ENCODE peak calls at places on chromosomes 12 and 14, in eight cellular contexts. L, O, D, A, C, U, K and M are unnamed samples.
A peak's percentile ranks its signal among the peaks of the same experiment; 100 is the strongest.

GRCh38 chr12:68119250-68119649 is 40.3 kb downstream of the IFNG start:
- DNase-seq in L (no peak), O (no peak), D (no peak), A (no peak), C (no peak), U (no peak), K (no peak), M (no peak)

GRCh38 chr12:101941306-101942000 is 64.1 kb downstream of the DRAM1 start:
- DNase-seq in L (no peak), O (no peak), D (no peak), A (no peak), C (no peak), U (no peak), K (no peak), M (no peak)

GRCh38 chr14:75522224-75522764 is at the start of gene BATF:
- DNase-seq in L (no peak), O (peak; percentile 12), D (no peak), A (no peak), C (no peak), U (peak; percentile 56), K (no peak), M (no peak)

GRCh38 chr12:120368789-120369475 is at the start of gene MSI1:
- DNase-seq in L (no peak), O (no peak), D (no peak), A (no peak), C (no peak), U (no peak), K (no peak), M (no peak)

GRCh38 chr12:52910248-52910883 is 5.5 kb upstream of the KRT8 start:
- DNase-seq in L (no peak), O (no peak), D (no peak), A (no peak), C (no peak), U (no peak), K (peak; percentile 18), M (no peak)

GRCh38 chr14:95134304-95134933 is 22.9 kb downstream of the DICER1 start:
- DNase-seq in L (no peak), O (peak; percentile 21), D (peak; percentile 76), A (no peak), C (no peak), U (no peak), K (no peak), M (no peak)

GRCh38 chr14:75430106-75430505 is 2.3 kb downstream of the JDP2 start:
- DNase-seq in L (no peak), O (no peak), D (peak; percentile 59), A (no peak), C (peak; percentile 41), U (no peak), K (no peak), M (peak; percentile 71)

GRCh38 chr14:91387135-91387849 is 30.3 kb downstream of the CCDC88C start:
- DNase-seq in L (no peak), O (peak; percentile 48), D (peak; percentile 40), A (peak; percentile 27), C (no peak), U (no peak), K (no peak), M (no peak)

GRCh38 chr12:1915082-1915968 is 3.1 kb downstream of the CACNA2D4 start:
- DNase-seq in L (no peak), O (no peak), D (no peak), A (no peak), C (peak; percentile 15), U (no peak), K (peak; percentile 39), M (no peak)

GRCh38 chr12:45939759-45940158 is 50.6 kb downstream of the SCAF11 start:
- DNase-seq in L (no peak), O (peak; percentile 19), D (no peak), A (no peak), C (no peak), U (no peak), K (no peak), M (no peak)

GRCh38 chr12:104172564-104172935 is 34.5 kb upstream of the NFYB start:
- DNase-seq in L (no peak), O (no peak), D (no peak), A (no peak), C (no peak), U (no peak), K (no peak), M (no peak)

GRCh38 chr12:128531153-128531552 is 264.2 kb downstream of the TMEM132C start:
- DNase-seq in L (no peak), O (no peak), D (no peak), A (no peak), C (no peak), U (no peak), K (no peak), M (no peak)

GRCh38 chr14:73630009-73630780 is 14.6 kb upstream of the DNAL1 start:
- DNase-seq in L (no peak), O (no peak), D (no peak), A (no peak), C (no peak), U (no peak), K (peak; percentile 42), M (no peak)

GRCh38 chr14:73637830-73638229 is 7.0 kb upstream of the DNAL1 start:
- DNase-seq in L (no peak), O (no peak), D (no peak), A (no peak), C (no peak), U (no peak), K (no peak), M (no peak)

GRCh38 chr14:73633115-73633514 is 11.7 kb upstream of the DNAL1 start:
- DNase-seq in L (no peak), O (no peak), D (no peak), A (no peak), C (no peak), U (no peak), K (no peak), M (no peak)

GRCh38 chr14:73633517-73634332 is 11.1 kb upstream of the DNAL1 start:
- DNase-seq in L (no peak), O (peak; percentile 50), D (peak; percentile 69), A (peak; percentile 44), C (peak; percentile 77), U (peak; percentile 47), K (peak; percentile 43), M (peak; percentile 51)

GRCh38 chr14:73634333-73634833 is 10.4 kb upstream of the DNAL1 start:
- DNase-seq in L (no peak), O (peak; percentile 6), D (no peak), A (no peak), C (peak; percentile 76), U (no peak), K (no peak), M (no peak)
- TF ChIP-seq CTCF in L (no peak), O (peak; percentile 54), D (peak; percentile 13), A (peak; percentile 60), C (no peak), U (no peak), K (no peak), M (no peak)

DNA sequence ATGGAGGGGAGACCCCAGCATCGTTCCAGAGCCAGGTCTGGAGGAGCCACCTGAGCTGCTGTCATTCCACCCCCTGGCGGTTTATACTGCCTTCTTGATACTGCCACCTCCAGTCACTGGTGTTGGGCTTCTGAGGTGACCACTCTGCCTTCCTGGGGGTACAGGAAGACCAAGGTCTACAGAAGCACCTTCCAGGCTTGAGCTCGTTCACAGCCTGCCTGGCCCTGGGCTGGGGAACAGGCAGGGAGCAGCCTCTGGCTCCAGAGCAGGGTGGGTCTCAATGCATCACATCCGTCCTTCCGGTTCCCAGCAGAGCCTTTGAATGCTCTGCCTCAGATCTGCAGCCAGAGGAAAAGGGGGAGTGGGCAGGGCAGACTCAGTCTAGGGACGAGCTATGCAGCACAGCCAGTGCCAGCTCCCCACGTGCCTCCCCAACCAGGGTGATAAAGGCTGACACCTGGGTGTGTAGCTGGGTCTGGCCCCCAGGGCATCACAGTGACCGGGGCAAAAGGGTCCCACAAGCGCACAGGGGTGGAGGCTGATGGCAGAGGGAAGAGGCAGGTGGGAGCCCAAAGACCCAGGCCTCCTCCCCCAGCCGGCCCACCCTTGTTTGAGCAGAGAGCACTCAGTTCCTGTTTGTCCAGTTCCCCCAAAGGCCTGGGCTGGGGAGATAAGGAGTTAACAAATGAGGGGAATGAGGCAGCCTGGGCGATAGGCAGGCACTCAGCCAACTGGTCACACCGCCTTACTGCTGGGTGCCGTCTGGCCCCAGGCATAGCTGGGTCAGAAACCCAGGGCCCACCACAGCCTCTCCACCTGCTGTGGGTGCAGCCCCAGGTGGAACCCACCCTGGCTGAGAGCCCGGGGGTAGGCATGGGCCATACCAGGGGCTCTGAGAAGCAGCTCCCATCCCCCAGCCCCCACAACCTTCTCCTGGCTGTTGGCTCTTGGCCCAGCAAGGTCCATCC is 17.1 kb downstream of the DEGS2 start:
- DNase-seq in L (no peak), O (peak; percentile 22), D (no peak), A (no peak), C (peak; percentile 63), U (no peak), K (peak; percentile 92), M (no peak)
- H3K4me3 ChIP-seq in L (no peak overlapping the region), O (no peak overlapping the region), D (no peak overlapping the region), A (no peak overlapping the region), C (no peak overlapping the region), U (no peak overlapping the region), K (peak overlapping the region; percentile 28), M (no peak overlapping the region)

GRCh38 chr12:117472983-117473382 is 111.6 kb upstream of the NOS1 start:
- DNase-seq in L (peak; percentile 10), O (no peak), D (no peak), A (no peak), C (no peak), U (no peak), K (peak; percentile 26), M (no peak)
- TF ChIP-seq CTCF in L (peak; percentile 38), O (no peak), D (no peak), A (peak; percentile 42), C (no peak), U (no peak), K (peak; percentile 56), M (peak; percentile 14)

GRCh38 chr12:65885312-65885711 is 61.0 kb downstream of the HMGA2 start:
- DNase-seq in L (no peak), O (no peak), D (peak; percentile 35), A (no peak), C (no peak), U (peak; percentile 62), K (no peak), M (peak; percentile 42)

GRCh38 chr12:65879878-65880277 is 55.6 kb downstream of the HMGA2 start:
- DNase-seq in L (no peak), O (peak; percentile 64), D (peak; percentile 88), A (peak; percentile 78), C (no peak), U (no peak), K (no peak), M (peak; percentile 74)

GRCh38 chr12:65882504-65882903 is 58.2 kb downstream of the HMGA2 start:
- DNase-seq in L (no peak), O (no peak), D (no peak), A (no peak), C (no peak), U (no peak), K (no peak), M (no peak)

GRCh38 chr12:65881348-65881961 is 57.2 kb downstream of the HMGA2 start:
- DNase-seq in L (no peak), O (peak; percentile 44), D (peak; percentile 75), A (no peak), C (peak; percentile 64), U (peak; percentile 37), K (no peak), M (peak; percentile 79)

DNA sequence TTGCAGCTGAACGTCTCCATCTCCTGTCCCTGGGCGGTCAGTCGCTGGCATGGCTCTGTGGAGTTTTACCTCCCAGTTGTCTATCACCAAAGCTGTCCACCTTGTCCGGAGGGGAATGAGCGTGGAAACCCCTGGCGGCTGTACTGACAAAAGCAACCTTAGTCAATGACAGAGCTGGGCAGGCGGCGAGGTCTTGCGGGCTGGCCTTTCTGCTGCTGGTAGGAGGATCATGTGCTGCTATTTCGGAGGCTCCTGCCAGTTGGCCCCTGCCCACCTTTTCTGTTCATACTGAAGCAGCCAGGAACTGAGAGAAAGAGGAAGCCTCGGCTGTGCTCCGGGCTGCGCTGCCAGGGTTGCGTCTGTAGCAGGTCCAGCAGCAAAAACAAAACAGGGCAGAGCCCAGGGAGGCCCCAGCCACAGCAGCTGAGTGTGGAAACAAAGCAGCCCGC is 57.7 kb downstream of the HMGA2 start:
- DNase-seq in L (no peak), O (no peak), D (peak; percentile 38), A (no peak), C (peak; percentile 90), U (peak; percentile 89), K (peak; percentile 12), M (peak; percentile 73)
- H3K4me3 ChIP-seq in L (no peak overlapping the region), O (no peak overlapping the region), D (no peak overlapping the region), A (peak overlapping the region; percentile 9), C (peak overlapping the region; percentile 43), U (peak overlapping the region; percentile 5), K (no peak overlapping the region), M (peak overlapping the region; percentile 19)